ENCODE peak calls at places on chromosomes 16 and 17, in six cellular contexts. N is AG04450, V is pulmonary artery endothelial cell, Q is uterus, H is heart left ventricle, D is NCI-H510A. J is an unnamed sample.

GRCh38 chr16:50313596-50314483 is 47.5 kb downstream of the ADCY7 start:
- DNase-seq in N (no peak), V (peak; percentile 39), Q (no peak), H (peak; percentile 60), D (no peak), J (peak; percentile 70)

GRCh38 chr16:4371481-4372314 is at the start of gene VASN:
- DNase-seq in N (no peak), V (no peak), Q (peak; percentile 85), H (peak; percentile 84), D (no peak), J (peak; percentile 86)

GRCh38 chr17:76585649-76586593 is at the start of gene ST6GALNAC2:
- DNase-seq in N (no peak), V (no peak), Q (peak; percentile 36), H (peak; percentile 55), D (peak; percentile 63), J (peak; percentile 69)

GRCh38 chr17:82235775-82236141 is 6.9 kb downstream of the SLC16A3 start:
- DNase-seq in N (no peak), V (no peak), Q (no peak), H (no peak), D (no peak), J (no peak)

GRCh38 chr16:47646914-47647313 is 185.8 kb downstream of the PHKB start:
- DNase-seq in N (no peak), V (no peak), Q (no peak), H (no peak), D (no peak), J (no peak)

GRCh38 chr17:63840591-63841349 is 1.7 kb downstream of the SMARCD2 start:
- DNase-seq in N (no peak), V (no peak), Q (no peak), H (no peak), D (no peak), J (peak; percentile 39)

GRCh38 chr17:50218771-50219315 is 17.4 kb upstream of the COL1A1 start:
- DNase-seq in N (peak; percentile 89), V (no peak), Q (peak; percentile 46), H (no peak), D (no peak), J (no peak)

GRCh38 chr17:81465912-81466311 is 46.7 kb downstream of the ACTG1 start:
- DNase-seq in N (no peak), V (no peak), Q (no peak), H (no peak), D (no peak), J (no peak)

GRCh38 chr16:73126453-73126853 is 78.5 kb upstream of the ZFHX3 start:
- DNase-seq in N (no peak), V (no peak), Q (peak; percentile 70), H (no peak), D (no peak), J (peak; percentile 6)

GRCh38 chr17:7296189-7296861 is 1.9 kb upstream of the YBX2 start:
- DNase-seq in N (no peak), V (peak; percentile 44), Q (peak; percentile 78), H (peak; percentile 86), D (peak; percentile 63), J (peak; percentile 88)

GRCh38 chr17:47315451-47316266 is 8.1 kb upstream of the EFCAB13 start:
- DNase-seq in N (peak; percentile 92), V (no peak), Q (peak; percentile 60), H (peak; percentile 37), D (no peak), J (peak; percentile 33)

GRCh38 chr17:77068915-77069314 is 71.9 kb upstream of the SEC14L1 start:
- DNase-seq in N (no peak), V (no peak), Q (no peak), H (no peak), D (no peak), J (no peak)

GRCh38 chr17:80990921-80991644 is 558 bp upstream of the CHMP6 start:
- DNase-seq in N (no peak), V (no peak), Q (no peak), H (no peak), D (no peak), J (no peak)

GRCh38 chr16:85271198-85271597 is 158.9 kb upstream of the CIBAR2 start:
- DNase-seq in N (no peak), V (no peak), Q (no peak), H (no peak), D (no peak), J (no peak)

GRCh38 chr17:68057531-68057952 is 22.0 kb downstream of the KPNA2 start:
- DNase-seq in N (no peak), V (no peak), Q (no peak), H (no peak), D (no peak), J (no peak)

GRCh38 chr17:297758-298157 is 54.8 kb downstream of the RPH3AL start:
- DNase-seq in N (no peak), V (no peak), Q (no peak), H (no peak), D (no peak), J (no peak)

GRCh38 chr16:50390914-50391700 is 22.3 kb upstream of the BRD7 start:
- DNase-seq in N (no peak), V (no peak), Q (no peak), H (no peak), D (no peak), J (no peak)

GRCh38 chr17:67506966-67507365 is 129.9 kb downstream of the PITPNC1 start:
- DNase-seq in N (peak; percentile 60), V (no peak), Q (no peak), H (no peak), D (no peak), J (no peak)

GRCh38 chr17:10061131-10061581 is 137.2 kb downstream of the GAS7 start:
- DNase-seq in N (no peak), V (no peak), Q (peak; percentile 45), H (no peak), D (no peak), J (no peak)

GRCh38 chr17:40551874-40552768 is 13.2 kb downstream of the CCR7 start:
- DNase-seq in N (peak; percentile 95), V (no peak), Q (peak; percentile 63), H (peak; percentile 31), D (no peak), J (no peak)

GRCh38 chr16:87661561-87661960 is 59.3 kb downstream of the JPH3 start:
- DNase-seq in N (no peak), V (no peak), Q (no peak), H (peak; percentile 39), D (no peak), J (peak; percentile 43)

GRCh38 chr17:12290207-12290606 is 269.5 kb downstream of the MAP2K4 start:
- DNase-seq in N (no peak), V (no peak), Q (peak; percentile 45), H (no peak), D (no peak), J (no peak)

GRCh38 chr16:70553645-70554044 is 30.0 kb downstream of the SF3B3 start:
- DNase-seq in N (peak; percentile 85), V (no peak), Q (no peak), H (no peak), D (no peak), J (no peak)

GRCh38 chr17:73521376-73521775 is 122.9 kb downstream of the SDK2 start:
- DNase-seq in N (no peak), V (no peak), Q (no peak), H (no peak), D (no peak), J (no peak)

GRCh38 chr16:17283022-17283421 is 187.7 kb downstream of the XYLT1 start:
- DNase-seq in N (no peak), V (no peak), Q (no peak), H (no peak), D (no peak), J (no peak)

GRCh38 chr17:74276051-74276476 is 2.0 kb downstream of the DNAI2 start:
- DNase-seq in N (no peak), V (no peak), Q (peak; percentile 51), H (peak; percentile 75), D (no peak), J (no peak)

GRCh38 chr16:27335349-27336052 is 21.7 kb downstream of the IL4R start:
- DNase-seq in N (no peak), V (no peak), Q (no peak), H (no peak), D (no peak), J (no peak)

GRCh38 chr17:2853722-2854580 is 57.7 kb downstream of the RAP1GAP2 start:
- DNase-seq in N (no peak), V (no peak), Q (no peak), H (peak; percentile 35), D (peak; percentile 14), J (no peak)

GRCh38 chr16:86879268-86879667 is 300.9 kb downstream of the FOXL1 start:
- DNase-seq in N (no peak), V (no peak), Q (no peak), H (no peak), D (no peak), J (no peak)

GRCh38 chr17:538096-538973 is 176.3 kb downstream of the VPS53 start:
- DNase-seq in N (peak; percentile 34), V (no peak), Q (no peak), H (no peak), D (no peak), J (no peak)

GRCh38 chr17:36937961-36938565 is 788 bp downstream of the LHX1 start:
- DNase-seq in N (no peak), V (no peak), Q (no peak), H (no peak), D (no peak), J (no peak)

GRCh38 chr17:57794841-57795240 is 49.7 kb upstream of the CCDC182 start:
- DNase-seq in N (no peak), V (no peak), Q (no peak), H (no peak), D (no peak), J (no peak)

GRCh38 chr16:80623376-80623775 is 82.6 kb downstream of the DYNLRB2 start:
- DNase-seq in N (peak; percentile 24), V (peak; percentile 63), Q (no peak), H (no peak), D (no peak), J (no peak)

GRCh38 chr17:32258383-32259121 is 7.1 kb upstream of the RHBDL3 start:
- DNase-seq in N (no peak), V (no peak), Q (no peak), H (no peak), D (no peak), J (no peak)

GRCh38 chr16:47258874-47259461 is 115.2 kb upstream of the NETO2 start:
- DNase-seq in N (peak; percentile 2), V (no peak), Q (no peak), H (no peak), D (no peak), J (no peak)

GRCh38 chr16:53159781-53160436 is 105.1 kb downstream of the CHD9 start:
- DNase-seq in N (peak; percentile 18), V (peak; percentile 36), Q (peak; percentile 28), H (no peak), D (no peak), J (no peak)